ENCODE peak calls at places on chromosomes 2 and 18, in five cellular contexts. H is astrocyte of the spinal cord, B is AG04450, Z is cardiac fibroblast, F is AG04449. E is an unnamed sample.

GRCh38 chr2:96353032-96353561 is 17.5 kb downstream of the NCAPH start:
- DNase-seq in H (peak; percentile 24), B (no peak), Z (no peak), F (no peak), E (peak; percentile 73)

GRCh38 chr2:236904389-236905263 is 181.1 kb upstream of the COPS8 start:
- DNase-seq in H (no peak), B (no peak), Z (no peak), F (no peak), E (no peak)

GRCh38 chr2:190415794-190416729 is 7.9 kb downstream of the MFSD6 start:
- DNase-seq in H (no peak), B (no peak), Z (peak; percentile 6), F (no peak), E (no peak)

GRCh38 chr2:10067881-10068280 is 12.3 kb downstream of the CYS1 start:
- DNase-seq in H (no peak), B (no peak), Z (no peak), F (no peak), E (no peak)

GRCh38 chr2:181586569-181587076 is 70.3 kb downstream of the CERKL start:
- DNase-seq in H (peak; percentile 5), B (no peak), Z (no peak), F (no peak), E (no peak)

GRCh38 chr2:240948905-240949790 is 43.0 kb downstream of the CROCC2 start:
- DNase-seq in H (no peak), B (no peak), Z (no peak), F (no peak), E (no peak)

GRCh38 chr18:59096098-59096779 is 43.4 kb upstream of the SEC11C start:
- DNase-seq in H (no peak), B (no peak), Z (no peak), F (no peak), E (no peak)

GRCh38 chr2:68832161-68832869 is 38.9 kb downstream of the BMP10 start:
- DNase-seq in H (peak; percentile 56), B (no peak), Z (peak; percentile 81), F (no peak), E (peak; percentile 73)

GRCh38 chr18:36211612-36212065 is 24.3 kb downstream of the MOCOS start:
- DNase-seq in H (no peak), B (no peak), Z (no peak), F (no peak), E (peak; percentile 86)

GRCh38 chr18:34467059-34467458 is 242.3 kb upstream of the NOL4 start:
- DNase-seq in H (peak; percentile 39), B (no peak), Z (no peak), F (no peak), E (peak; percentile 53)

GRCh38 chr2:183255406-183255805 is 131.2 kb downstream of the NUP35 start:
- DNase-seq in H (no peak), B (no peak), Z (no peak), F (no peak), E (no peak)

GRCh38 chr2:176461098-176461497 is 191.9 kb downstream of the MTX2 start:
- DNase-seq in H (no peak), B (no peak), Z (peak; percentile 22), F (no peak), E (peak; percentile 81)

GRCh38 chr2:47520302-47520630 is 117.3 kb downstream of the MSH2 start:
- DNase-seq in H (no peak), B (no peak), Z (no peak), F (no peak), E (no peak)

GRCh38 chr2:132038179-132038882 is 123.4 kb downstream of the ANKRD30BL start:
- DNase-seq in H (no peak), B (no peak), Z (no peak), F (no peak), E (peak; percentile 0)

GRCh38 chr2:176106636-176107539 is at the start of gene HOXD11:
- DNase-seq in H (no peak), B (no peak), Z (no peak), F (no peak), E (peak; percentile 72)

GRCh38 chr2:26327291-26328272 is 18.4 kb upstream of the SELENOI start:
- DNase-seq in H (no peak), B (no peak), Z (peak; percentile 63), F (no peak), E (peak; percentile 68)

GRCh38 chr2:10911291-10912075 is at the start of gene KCNF1:
- DNase-seq in H (peak; percentile 55), B (no peak), Z (peak; percentile 66), F (no peak), E (peak; percentile 56)

GRCh38 chr2:176063958-176064357 is 19.8 kb downstream of the EVX2 start:
- DNase-seq in H (no peak), B (no peak), Z (no peak), F (no peak), E (no peak)

GRCh38 chr2:224650815-224651439 is 65.2 kb downstream of the CCDC195 start:
- DNase-seq in H (peak; percentile 57), B (peak; percentile 11), Z (peak; percentile 66), F (peak; percentile 10), E (peak; percentile 64)

GRCh38 chr2:118881490-118882129 is 34.2 kb upstream of the EN1 start:
- DNase-seq in H (peak; percentile 30), B (no peak), Z (peak; percentile 48), F (no peak), E (peak; percentile 37)

GRCh38 chr18:63272638-63273037 is 46.9 kb downstream of the BCL2 start:
- DNase-seq in H (no peak), B (no peak), Z (no peak), F (no peak), E (no peak)

GRCh38 chr18:75110846-75111415 is 98.0 kb downstream of the PTGR3 start:
- DNase-seq in H (no peak), B (no peak), Z (no peak), F (no peak), E (no peak)

GRCh38 chr2:85604568-85605339 is 2.3 kb upstream of the TMEM150A start:
- DNase-seq in H (peak; percentile 8), B (no peak), Z (peak; percentile 49), F (no peak), E (no peak)

GRCh38 chr2:96842600-96842999 is 1.2 kb downstream of the ANKRD23 start:
- DNase-seq in H (no peak), B (no peak), Z (no peak), F (no peak), E (no peak)

GRCh38 chr2:168450171-168450570 is 5.9 kb upstream of the CERS6 start:
- DNase-seq in H (no peak), B (no peak), Z (no peak), F (no peak), E (no peak)

GRCh38 chr2:127083819-127084503 is 23.0 kb downstream of the BIN1 start:
- DNase-seq in H (peak; percentile 94), B (peak; percentile 93), Z (peak; percentile 97), F (peak; percentile 55), E (peak; percentile 99)

GRCh38 chr2:218954541-218955300 is 4.7 kb upstream of the CDK5R2 start:
- DNase-seq in H (no peak), B (no peak), Z (no peak), F (no peak), E (no peak)

GRCh38 chr2:170054996-170055395 is 123.0 kb upstream of the MYO3B start:
- DNase-seq in H (no peak), B (no peak), Z (no peak), F (no peak), E (no peak)

GRCh38 chr2:163552758-163553157 is 183.1 kb downstream of the FIGN start:
- DNase-seq in H (no peak), B (no peak), Z (no peak), F (no peak), E (no peak)
- TF ChIP-seq CTCF in H (no peak), B (no peak), Z (no peak), F (no peak), E (no peak)

DNA sequence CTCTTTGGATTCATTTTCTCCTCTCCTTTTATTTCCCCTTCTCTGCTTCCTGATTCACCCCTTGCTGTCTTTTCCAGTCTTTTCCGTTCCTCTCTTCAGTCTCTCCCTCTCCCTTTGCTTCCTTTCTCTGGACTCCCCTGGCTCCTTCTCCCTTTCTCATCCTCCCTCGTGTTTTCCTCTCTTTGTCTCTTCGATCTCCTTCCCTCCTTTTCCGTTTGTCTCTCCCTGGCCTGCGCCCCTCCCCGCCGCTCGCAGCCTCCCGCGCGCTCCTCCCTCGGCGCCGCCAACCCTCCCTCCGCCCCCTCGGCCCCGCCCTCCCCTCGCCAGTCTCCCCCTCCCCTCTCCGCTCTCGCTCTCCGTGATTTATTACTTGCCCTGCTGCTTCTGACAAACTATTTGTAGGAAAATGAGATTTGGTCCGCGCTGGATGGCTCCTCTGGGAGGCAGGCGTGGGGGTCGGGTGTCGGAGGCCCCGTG is 46.0 kb upstream of the PAX8 start:
- DNase-seq in H (peak; percentile 70), B (peak; percentile 13), Z (peak; percentile 71), F (no peak), E (peak; percentile 75)
- H3K4me3 ChIP-seq in H (peak overlapping the region; percentile 44), B (peak overlapping the region; percentile 56), Z (peak overlapping the region; percentile 44), F (peak overlapping the region; percentile 51), E (peak overlapping the region; percentile 40)

GRCh38 chr2:151575338-151575737 is 158.9 kb downstream of the NEB start:
- DNase-seq in H (peak; percentile 23), B (no peak), Z (peak; percentile 14), F (no peak), E (peak; percentile 58)
- TF ChIP-seq CTCF in H (no peak), B (no peak), Z (no peak), F (no peak), E (no peak)

GRCh38 chr2:64765160-64765805 is 111.6 kb upstream of the SERTAD2 start:
- DNase-seq in H (no peak), B (no peak), Z (no peak), F (no peak), E (no peak)

GRCh38 chr2:64769392-64770044 is 115.8 kb upstream of the SERTAD2 start:
- DNase-seq in H (no peak), B (no peak), Z (no peak), F (no peak), E (no peak)

GRCh38 chr2:64767670-64768425 is 114.1 kb upstream of the SERTAD2 start:
- DNase-seq in H (peak; percentile 92), B (peak; percentile 61), Z (peak; percentile 92), F (peak; percentile 59), E (peak; percentile 88)

GRCh38 chr2:64768426-64769033 is 114.8 kb upstream of the SERTAD2 start:
- DNase-seq in H (no peak), B (no peak), Z (no peak), F (no peak), E (no peak)

DNA sequence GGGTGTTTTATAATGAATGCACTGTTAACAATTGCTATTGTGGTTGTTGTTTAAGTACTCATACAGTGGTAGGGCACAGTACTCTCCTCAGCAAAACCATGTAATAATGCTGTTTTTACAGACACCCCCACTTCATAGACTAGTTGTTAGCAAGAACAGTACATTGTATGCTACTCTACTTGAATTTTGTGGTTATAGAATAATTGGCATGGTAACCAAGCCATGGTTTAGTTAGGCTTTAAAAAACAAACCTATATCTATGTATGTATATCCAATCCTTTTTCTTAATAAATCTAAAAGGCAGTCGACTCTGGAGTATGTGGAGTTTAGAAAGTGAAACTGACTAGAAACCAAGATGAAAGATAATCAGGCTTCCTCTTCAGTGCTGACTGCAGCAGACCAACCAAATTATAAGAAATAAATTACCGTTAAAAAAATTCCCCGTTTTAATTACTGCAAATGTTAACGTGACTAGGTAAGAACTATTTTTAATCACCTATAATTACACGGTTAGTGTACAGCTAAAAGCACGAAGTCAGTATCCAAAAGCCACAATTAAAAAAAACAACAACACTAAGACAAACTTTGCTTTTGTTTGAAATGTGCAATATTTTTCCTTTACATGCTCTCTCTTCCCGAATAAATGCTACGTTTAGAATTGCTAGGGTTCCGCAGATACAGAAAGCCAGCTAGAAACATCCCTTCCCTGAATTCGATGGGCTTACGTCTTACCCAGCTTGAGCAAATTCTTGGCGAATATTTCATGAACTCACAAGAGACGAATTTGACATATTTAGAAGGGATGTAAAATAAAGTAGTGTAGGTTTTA is 113.3 kb upstream of the SERTAD2 start:
- DNase-seq in H (peak; percentile 57), B (no peak), Z (peak; percentile 60), F (no peak), E (peak; percentile 57)
- H3K4me3 ChIP-seq in H (peak overlapping the region; percentile 46), B (peak overlapping the region; percentile 58), Z (peak overlapping the region; percentile 66), F (peak overlapping the region; percentile 63), E (peak overlapping the region; percentile 52)